ENCODE peak calls at places on chromosomes 4 and X, in five cellular contexts. B, R, Q, V and Z are unnamed samples.
A peak's percentile ranks its signal among the peaks of the same experiment; 100 is the strongest.

GRCh38 chr4:78299565-78299972 is 242.4 kb downstream of the FRAS1 start:
- DNase-seq in B (no peak), V (no peak), R (no peak), Q (no peak), Z (no peak)

GRCh38 chrX:71990518-71990917 is 79.9 kb downstream of the NHSL2 start:
- DNase-seq in V (no peak), Q (no peak), R (no peak), B (no peak), Z (no peak)

GRCh38 chr4:109033993-109034392 is 268.5 kb downstream of the COL25A1 start:
- DNase-seq in Q (no peak), R (no peak), B (no peak), V (no peak), Z (no peak)

GRCh38 chr4:113256946-113257345 is 207.5 kb downstream of the ANK2 start:
- DNase-seq in V (no peak), Q (no peak), B (no peak), R (no peak), Z (no peak)

GRCh38 chr4:189600598-189601435 is 339.9 kb upstream of the FRG1 start:
- DNase-seq in B (no peak), R (no peak), V (no peak), Q (no peak), Z (no peak)

GRCh38 chr4:176834531-176834930 is 41.8 kb upstream of the VEGFC start:
- DNase-seq in V (no peak), Q (no peak), R (no peak), B (no peak), Z (no peak)

GRCh38 chr4:20391912-20392311 is 140.2 kb downstream of the SLIT2 start:
- DNase-seq in Q (no peak), R (no peak), V (no peak), B (no peak), Z (no peak)

GRCh38 chr4:124203613-124204284 is 508.8 kb downstream of the ANKRD50 start:
- DNase-seq in R (no peak), B (peak; percentile 79), V (no peak), Q (no peak), Z (no peak)

GRCh38 chr4:152983221-152983620 is 47.1 kb downstream of the FHDC1 start:
- DNase-seq in R (no peak), B (peak; percentile 22), V (no peak), Q (no peak), Z (peak; percentile 75)

GRCh38 chr4:174255790-174256189 is 27.7 kb downstream of the FBXO8 start:
- DNase-seq in Q (no peak), B (peak; percentile 72), R (no peak), V (no peak), Z (no peak)

GRCh38 chrX:104566921-104567501 is 1.0 kb downstream of the IL1RAPL2 start:
- DNase-seq in V (no peak), R (no peak), Q (no peak), B (no peak), Z (peak; percentile 36)

GRCh38 chrX:30085571-30085970 is 129.8 kb upstream of the MAGEB2 start:
- DNase-seq in R (no peak), Q (no peak), V (no peak), B (no peak), Z (no peak)